ENCODE peak calls at places on chromosomes 1 and 21, in four cellular contexts. W is PC-3; R is CD8-positive, alpha-beta memory T cell; J is lower lobe of right lung. D is an unnamed sample.

GRCh38 chr1:228154685-228155571 is 5.2 kb downstream of the GJC2 start:
- DNase-seq in J (peak; percentile 49), R (no peak), W (no peak), D (peak; percentile 52)

GRCh38 chr21:45011911-45012660 is 62.3 kb upstream of the ADARB1 start:
- DNase-seq in R (no peak), W (peak; percentile 99), J (peak; percentile 36), D (peak; percentile 58)

GRCh38 chr1:7550261-7550850 is 220.7 kb upstream of the VAMP3 start:
- DNase-seq in R (no peak), J (peak; percentile 26), W (no peak), D (no peak)

GRCh38 chr1:61967750-61968149 is 225.5 kb downstream of the PATJ start:
- DNase-seq in R (no peak), J (no peak), W (no peak), D (no peak)

GRCh38 chr21:37233551-37234146 is 33.5 kb downstream of the VPS26C start:
- DNase-seq in R (no peak), J (no peak), W (no peak), D (no peak)

GRCh38 chr1:167223144-167224103 is 2.7 kb downstream of the POU2F1 start:
- DNase-seq in J (no peak), W (peak; percentile 16), R (no peak), D (no peak)

GRCh38 chr1:198794498-198794897 is 155.7 kb downstream of the PTPRC start:
- DNase-seq in J (no peak), R (no peak), W (no peak), D (no peak)

GRCh38 chr1:156727492-156727891 is 777 bp upstream of the METTL25B start:
- DNase-seq in W (no peak), J (no peak), R (no peak), D (no peak)

GRCh38 chr1:234911787-234912186 is 216.8 kb downstream of the TOMM20 start:
- DNase-seq in W (no peak), J (no peak), R (peak; percentile 48), D (no peak)

GRCh38 chr1:242847390-242847993 is 323.0 kb upstream of the PLD5 start:
- DNase-seq in W (peak; percentile 53), J (no peak), R (no peak), D (no peak)

GRCh38 chr21:19853709-19854575 is 1144.3 kb upstream of the NCAM2 start:
- DNase-seq in R (no peak), J (no peak), W (no peak), D (peak; percentile 31)

GRCh38 chr1:23376890-23377811 is 7.5 kb upstream of the ZNF436 start:
- DNase-seq in R (no peak), W (peak; percentile 89), J (no peak), D (no peak)

GRCh38 chr1:204417231-204417997 is 5.8 kb upstream of the PPP1R15B start:
- DNase-seq in J (peak; percentile 53), R (no peak), W (peak; percentile 99), D (peak; percentile 69)

DNA sequence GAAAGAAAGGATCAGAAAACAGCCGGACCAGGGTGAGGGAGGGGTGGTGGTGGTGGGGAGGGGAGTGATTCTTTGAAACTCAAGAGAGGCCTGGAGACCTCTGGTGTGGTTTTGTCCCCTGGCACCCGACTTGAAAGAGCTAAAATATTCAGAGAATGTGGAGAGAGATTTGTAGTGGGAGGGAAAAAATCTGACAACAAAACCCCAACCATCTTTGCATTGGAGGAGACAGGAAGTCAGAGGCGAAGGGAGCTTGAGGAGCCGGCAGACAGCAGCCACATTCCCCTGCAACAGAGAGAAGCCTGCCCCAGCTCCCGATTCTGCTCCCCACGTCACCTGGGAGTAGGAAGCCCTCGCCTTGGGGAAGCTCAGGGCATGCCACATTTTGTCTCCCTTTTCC is 85.0 kb downstream of the ITPKB start:
- DNase-seq in J (peak; percentile 35), W (no peak), R (no peak), D (peak; percentile 10)
- H3K4me1 ChIP-seq in J (peaks cover 83% of the 10 kb centered on the region), W (peaks cover 12% of the 10 kb centered on the region), R (peaks cover 14% of the 10 kb centered on the region), D (peaks cover 36% of the 10 kb centered on the region)

DNA sequence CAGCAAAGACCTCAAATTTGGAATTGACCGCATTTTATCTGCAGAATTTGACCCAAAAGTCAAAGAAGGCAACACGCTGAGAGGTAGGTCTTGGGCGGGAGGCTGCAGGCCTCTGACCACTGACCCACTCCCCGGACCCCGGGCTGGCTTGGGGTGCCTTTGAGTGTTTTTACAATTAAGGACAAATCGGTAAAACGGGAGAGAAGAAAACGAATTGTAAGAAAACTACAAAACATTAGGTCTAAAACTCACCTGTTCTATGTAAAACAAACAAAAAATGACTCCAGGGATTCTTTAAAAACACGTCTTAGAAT is 1.1 kb downstream of the HLX start:
- DNase-seq in J (no peak), R (no peak), W (no peak), D (no peak)
- H3K4me3 ChIP-seq in J (peak overlapping the region; percentile 81), R (no peak overlapping the region), W (peak overlapping the region; percentile 85), D (peak overlapping the region; percentile 85)

DNA sequence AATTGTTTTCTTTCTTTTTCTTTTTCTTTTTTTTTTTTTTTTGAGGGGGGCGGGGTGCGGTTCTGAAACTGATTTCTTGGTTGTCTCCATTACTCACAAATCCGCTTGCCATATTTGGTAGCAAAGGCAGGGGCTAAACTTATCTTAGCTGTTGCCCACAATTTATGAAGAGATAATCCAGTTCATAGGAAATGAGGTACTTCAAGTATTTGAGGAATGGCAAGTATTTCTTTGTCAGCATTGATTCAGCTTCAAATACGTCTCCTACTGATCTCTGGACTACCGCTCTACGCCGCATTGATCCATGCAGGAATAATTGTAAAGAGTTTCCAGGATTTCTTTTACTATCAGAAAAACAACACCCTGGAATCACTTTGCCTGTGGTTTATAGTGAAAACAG is 289.2 kb upstream of the DPYD start:
- DNase-seq in J (no peak), W (peak; percentile 13), R (no peak), D (no peak)
- H3K4me1 ChIP-seq in J (no peaks in the 10 kb centered on the region), W (no peaks in the 10 kb centered on the region), R (no peaks in the 10 kb centered on the region), D (no peaks in the 10 kb centered on the region)

GRCh38 chr1:1371354-1371740 is 3.7 kb downstream of the AURKAIP1 start:
- DNase-seq in W (no peak), J (no peak), R (peak; percentile 68), D (no peak)
- H3K4me3 ChIP-seq in W (no peak overlapping the region), J (no peak overlapping the region), R (peak overlapping the region; percentile 42), D (no peak overlapping the region)

DNA sequence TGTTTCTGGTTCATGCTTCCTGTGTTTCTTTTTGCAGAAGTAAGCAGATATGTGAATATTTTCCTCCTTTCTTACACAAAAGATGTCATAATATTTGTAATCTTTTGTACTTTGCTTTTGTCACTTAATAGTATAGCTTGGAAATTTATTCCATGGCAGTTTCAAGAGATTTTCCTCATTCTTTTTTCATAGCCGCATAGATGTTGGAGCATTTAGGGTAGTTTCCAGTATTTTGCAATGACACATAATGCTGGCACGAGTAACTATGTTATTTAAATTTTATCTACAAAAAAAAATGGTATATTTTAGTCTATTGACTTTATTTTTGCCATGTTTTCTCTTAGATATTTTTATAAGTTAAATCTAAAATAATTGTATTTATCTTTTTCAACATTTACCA is 40.7 kb downstream of the AGO3 start:
- DNase-seq in J (no peak), W (no peak), R (no peak), D (no peak)
- H3K4me1 ChIP-seq in J (no peaks in the 10 kb centered on the region), W (no peaks in the 10 kb centered on the region), R (no peaks in the 10 kb centered on the region), D (no peaks in the 10 kb centered on the region)

DNA sequence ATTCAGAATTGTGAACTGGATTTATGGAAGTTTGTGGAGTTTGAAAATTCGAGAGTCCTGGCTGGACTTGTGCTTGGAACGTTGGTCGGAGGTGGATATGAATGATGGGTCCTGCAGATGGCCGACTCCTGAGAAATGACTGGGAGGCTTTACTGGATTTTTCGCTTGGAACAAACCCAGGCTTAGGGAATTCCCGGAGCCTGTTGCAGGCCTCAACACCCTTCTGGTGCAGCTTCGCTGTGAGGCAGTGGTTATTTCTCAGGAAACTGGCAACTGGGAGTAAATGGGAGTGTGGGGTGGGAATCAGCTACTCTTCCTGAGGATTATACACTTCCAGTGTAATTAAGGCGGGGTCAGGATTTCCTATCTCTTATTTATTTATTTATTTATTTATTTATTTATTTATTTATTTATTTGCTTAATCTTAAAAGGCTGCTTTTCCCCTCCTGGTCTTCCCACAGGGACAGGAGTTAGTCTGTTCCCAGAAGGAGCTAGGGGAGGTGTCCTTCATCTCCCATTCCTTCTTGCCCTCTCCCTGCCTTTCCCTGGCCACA is 21.1 kb downstream of the MAPKAPK2 start:
- DNase-seq in W (no peak), R (no peak), J (no peak), D (no peak)
- H3K4me3 ChIP-seq in W (no peak overlapping the region), R (no peak overlapping the region), J (no peak overlapping the region), D (no peak overlapping the region)

DNA sequence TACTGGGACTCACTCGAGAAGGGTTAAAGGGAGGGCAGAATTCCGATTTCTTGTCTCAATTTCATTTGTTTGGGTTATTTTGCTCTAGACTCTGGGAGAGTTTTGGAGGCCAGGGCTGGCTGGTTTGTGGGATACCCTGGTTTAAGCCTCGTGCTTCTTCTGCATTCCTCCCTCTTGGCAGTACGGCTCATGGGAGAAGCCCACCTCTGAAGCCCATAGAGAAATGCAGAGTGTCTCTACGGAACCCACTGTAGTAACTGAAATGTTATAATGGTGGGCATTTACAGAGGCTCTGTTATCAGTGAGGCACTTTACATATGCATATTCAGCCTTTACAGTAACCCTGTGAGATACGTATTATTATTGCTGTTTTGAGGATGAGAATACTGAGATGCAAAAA is 43.9 kb downstream of the ROR1 start:
- DNase-seq in R (no peak), W (no peak), J (no peak), D (no peak)
- H3K4me1 ChIP-seq in R (no peaks in the 10 kb centered on the region), W (peaks cover 26% of the 10 kb centered on the region), J (peaks cover 22% of the 10 kb centered on the region), D (peaks cover 3% of the 10 kb centered on the region)

GRCh38 chr1:226937940-226938725 is 2.0 kb upstream of the COQ8A start:
- DNase-seq in W (no peak), R (no peak), J (no peak), D (peak; percentile 52)
- H3K4me3 ChIP-seq in W (peak overlapping the region; percentile 77), R (peak overlapping the region; percentile 75), J (no peak overlapping the region), D (no peak overlapping the region)

GRCh38 chr1:98839840-98840239 is 164.8 kb downstream of the PLPPR5 start:
- DNase-seq in R (no peak), W (no peak), J (no peak), D (no peak)
- H3K4me1 ChIP-seq in R (no peaks in the 10 kb centered on the region), W (no peaks in the 10 kb centered on the region), J (no peaks in the 10 kb centered on the region), D (no peaks in the 10 kb centered on the region)

GRCh38 chr1:74314438-74314837 is 79.3 kb downstream of the TNNI3K start:
- DNase-seq in W (no peak), R (no peak), J (no peak), D (no peak)

GRCh38 chr1:74316302-74316701 is 81.1 kb downstream of the TNNI3K start:
- DNase-seq in J (no peak), R (no peak), W (no peak), D (no peak)

DNA sequence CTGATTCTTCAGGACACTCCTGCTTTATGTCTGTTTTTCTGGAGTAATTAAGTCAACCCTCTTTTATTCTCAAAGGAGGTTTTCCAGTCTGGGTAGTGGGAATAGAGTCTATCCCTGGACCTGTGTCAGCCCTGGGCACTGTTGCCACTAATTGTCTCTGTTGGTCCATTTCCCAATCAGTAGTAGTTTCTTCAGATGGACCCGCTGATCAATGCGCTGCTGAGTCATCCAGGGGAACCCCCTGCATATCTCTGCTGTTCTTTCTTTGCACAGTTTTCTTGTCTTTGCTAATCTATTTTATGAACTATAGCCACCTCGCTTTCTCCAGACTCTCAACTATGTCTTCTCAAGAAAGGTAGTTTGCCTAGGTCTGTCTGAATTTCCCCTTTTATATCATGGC is 82.5 kb downstream of the TNNI3K start:
- DNase-seq in J (no peak), R (no peak), W (no peak), D (no peak)
- H3K4me3 ChIP-seq in J (no peak overlapping the region), R (no peak overlapping the region), W (no peak overlapping the region), D (no peak overlapping the region)